ENCODE peak calls at places on chromosomes 5 and 9, in nine cellular contexts. U is Peyer's patch; P is neural crest cell; O is CD8-positive, alpha-beta T cell; R is fibroblast of lung; H is progenitor cell of endocrine pancreas; B is stomach; Q is cardiac fibroblast; W is heart right ventricle. Z is an unnamed sample.

GRCh38 chr5:87717761-87718160 is 305.0 kb upstream of the CCNH start:
- DNase-seq in R (no peak), H (no peak), B (no peak), W (no peak), U (no peak), Q (no peak), P (no peak), O (no peak), Z (no peak)

GRCh38 chr9:19022206-19022605 is 10.8 kb downstream of the SAXO1 start:
- DNase-seq in R (no peak), W (no peak), B (no peak), O (no peak), Q (no peak), P (no peak), U (no peak), H (no peak), Z (no peak)

GRCh38 chr9:109277451-109277850 is 43.4 kb downstream of the EPB41L4B start:
- DNase-seq in H (no peak), B (no peak), Q (no peak), P (no peak), W (peak), O (no peak), U (no peak), R (no peak), Z (no peak)

GRCh38 chr5:86880344-86880743 is 262.6 kb downstream of the COX7C start:
- DNase-seq in U (no peak), O (no peak), P (no peak), R (no peak), H (no peak), Q (no peak), W (no peak), B (no peak), Z (no peak)

GRCh38 chr9:110329676-110330235 is 7.9 kb downstream of the TXNDC8 start:
- DNase-seq in B (no peak), Q (no peak), P (no peak), H (no peak), R (no peak), U (no peak), W (no peak), O (no peak), Z (no peak)

GRCh38 chr5:103703617-103704016 is 141.0 kb upstream of the NUDT12 start:
- DNase-seq in O (no peak), B (no peak), Q (no peak), H (no peak), R (no peak), W (no peak), U (no peak), P (no peak), Z (no peak)

GRCh38 chr9:20606637-20607036 is 15.7 kb downstream of the MLLT3 start:
- DNase-seq in H (no peak), P (no peak), Q (no peak), U (no peak), R (no peak), B (no peak), O (no peak), W (peak), Z (peak)

GRCh38 chr9:88342246-88342645 is 46.0 kb upstream of the SPIN1 start:
- DNase-seq in O (no peak), B (no peak), P (no peak), U (no peak), R (no peak), Q (peak), H (no peak), W (no peak), Z (no peak)

GRCh38 chr9:30349526-30350513 is 2034.6 kb upstream of the ACO1 start:
- DNase-seq in U (no peak), P (no peak), R (no peak), Q (no peak), W (no peak), O (no peak), H (no peak), B (no peak), Z (no peak)

GRCh38 chr9:134371731-134372130 is 45.5 kb downstream of the RXRA start:
- DNase-seq in Q (no peak), W (peak), R (no peak), U (no peak), H (no peak), B (peak), P (no peak), O (no peak), Z (no peak)

GRCh38 chr5:151805414-151806225 is 33.9 kb downstream of the G3BP1 start:
- DNase-seq in B (no peak), W (no peak), H (no peak), O (no peak), P (no peak), R (peak), U (no peak), Q (peak), Z (no peak)

GRCh38 chr9:95815153-95815552 is 60.3 kb upstream of the ERCC6L2 start:
- DNase-seq in H (no peak), W (no peak), O (no peak), U (no peak), R (peak), B (no peak), P (no peak), Q (peak), Z (no peak)

GRCh38 chr5:147748590-147748989 is 33.9 kb downstream of the JAKMIP2 start:
- DNase-seq in O (no peak), H (no peak), W (no peak), R (no peak), P (no peak), U (no peak), B (no peak), Q (no peak), Z (no peak)

GRCh38 chr5:93677344-93678021 is 63.9 kb downstream of the POU5F2 start:
- DNase-seq in B (peak), R (peak), U (no peak), H (peak), O (no peak), Q (peak), W (peak), P (peak), Z (peak)

GRCh38 chr5:97735209-97735608 is 552.2 kb upstream of the RIOK2 start:
- DNase-seq in O (no peak), R (peak), H (no peak), P (no peak), U (no peak), Q (peak), B (no peak), W (no peak), Z (no peak)

GRCh38 chr9:132857031-132857430 is 21.1 kb downstream of the AK8 start:
- DNase-seq in H (no peak), Q (peak), W (peak), R (peak), B (peak), P (no peak), O (no peak), U (no peak), Z (no peak)

GRCh38 chr9:38269752-38270151 is 122.8 kb upstream of the ALDH1B1 start:
- DNase-seq in H (no peak), P (no peak), B (no peak), R (no peak), W (no peak), Q (no peak), O (no peak), U (no peak), Z (no peak)

GRCh38 chr9:121271368-121272351 is 3.7 kb downstream of the GSN start:
- DNase-seq in P (no peak), H (no peak), Q (peak), W (no peak), R (peak), B (no peak), U (no peak), O (no peak), Z (no peak)

GRCh38 chr9:105069285-105070065 is 141.5 kb upstream of the ABCA1 start:
- DNase-seq in Q (no peak), P (no peak), B (no peak), U (no peak), W (no peak), H (no peak), O (no peak), R (no peak), Z (no peak)

GRCh38 chr5:143409972-143410371 is 6.5 kb upstream of the NR3C1 start:
- DNase-seq in R (no peak), B (no peak), W (no peak), U (no peak), Q (no peak), O (no peak), H (no peak), P (no peak), Z (no peak)

GRCh38 chr5:83337453-83338035 is 134.0 kb upstream of the VCAN start:
- DNase-seq in U (no peak), Q (peak), R (no peak), W (no peak), B (no peak), O (no peak), H (no peak), P (no peak), Z (no peak)

DNA sequence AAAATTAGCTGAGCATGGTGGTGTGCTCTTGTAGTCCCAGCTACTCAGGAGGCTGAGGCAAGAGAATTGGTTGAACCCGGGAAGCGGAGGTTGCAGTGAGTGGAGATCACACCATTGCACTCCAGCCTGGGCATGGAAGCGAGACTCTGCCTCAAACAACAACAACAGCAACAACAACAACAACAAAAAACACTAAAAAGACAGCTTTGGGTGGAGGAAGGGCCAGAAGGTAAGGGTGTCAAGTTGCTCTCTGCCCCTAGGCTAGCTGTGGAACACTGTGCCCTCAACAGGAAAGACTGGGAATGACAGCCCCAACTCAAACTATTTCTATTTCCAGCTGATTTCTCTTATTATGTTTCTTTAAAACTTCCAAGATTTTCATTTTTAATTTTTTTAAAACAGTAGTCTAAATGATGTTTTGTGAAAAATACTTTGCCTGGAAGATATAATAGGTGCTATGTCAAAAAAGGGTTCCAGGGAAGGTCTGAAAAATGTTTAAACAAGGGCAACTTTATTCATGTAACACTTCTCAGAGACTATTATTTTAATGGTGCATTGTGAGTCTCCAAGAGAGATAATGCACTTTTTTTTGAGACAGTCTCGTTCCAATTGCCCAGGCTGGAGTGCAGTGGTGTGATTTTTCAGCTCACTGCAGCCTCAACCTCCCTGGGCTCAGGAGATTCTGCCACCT is 29.9 kb downstream of the CLINT1 start:
- DNase-seq in O (no peak), R (no peak), B (no peak), Q (no peak), P (no peak), H (no peak), U (no peak), W (no peak), Z (no peak)
- TF ChIP-seq CTCF in O (no peak), R (peak), B (no peak), Q (peak), P (peak), H (peak), U (peak), W (peak), Z (peak)

GRCh38 chr5:57277085-57277484 is 103.2 kb downstream of the GPBP1 start:
- DNase-seq in P (no peak), H (no peak), W (no peak), R (peak), O (no peak), B (no peak), U (no peak), Q (peak), Z (peak)
- TF ChIP-seq CTCF in P (peak), H (peak), W (peak), R (peak), O (no peak), B (no peak), U (no peak), Q (no peak), Z (peak)

GRCh38 chr5:78627766-78628165 is 20.8 kb downstream of the LHFPL2 start:
- DNase-seq in U (no peak), B (no peak), Q (no peak), H (no peak), W (no peak), P (no peak), O (no peak), R (no peak), Z (no peak)

GRCh38 chr5:78624011-78624541 is 24.5 kb downstream of the LHFPL2 start:
- DNase-seq in O (no peak), W (no peak), Q (no peak), B (no peak), H (no peak), R (no peak), U (no peak), P (no peak), Z (no peak)

GRCh38 chr5:78627175-78627574 is 21.4 kb downstream of the LHFPL2 start:
- DNase-seq in H (no peak), O (no peak), P (no peak), W (no peak), U (no peak), B (no peak), Q (peak), R (peak), Z (no peak)

GRCh38 chr5:78624992-78625391 is 23.6 kb downstream of the LHFPL2 start:
- DNase-seq in P (no peak), O (no peak), B (no peak), H (no peak), R (no peak), Q (no peak), W (no peak), U (no peak), Z (no peak)

GRCh38 chr5:78626009-78626571 is 22.5 kb downstream of the LHFPL2 start:
- DNase-seq in B (no peak), O (no peak), W (no peak), H (no peak), U (no peak), R (peak), Q (no peak), P (no peak), Z (no peak)
- TF ChIP-seq CTCF in B (no peak), O (no peak), W (no peak), H (no peak), U (no peak), R (no peak), Q (no peak), P (no peak), Z (no peak)

GRCh38 chr9:129197978-129198736 is 20.1 kb upstream of the IER5L start:
- DNase-seq in P (no peak), Q (peak), O (no peak), W (peak), R (peak), U (no peak), B (no peak), H (no peak), Z (no peak)
- TF ChIP-seq CTCF in P (no peak), Q (no peak), O (no peak), W (peak), R (no peak), U (no peak), B (no peak), H (no peak), Z (no peak)

Z was measured in Calu3.